ENCODE peak calls at places on chromosomes 3 and 15, in seven cellular contexts. U is body of pancreas, S is WERI-Rb-1, E is AG04450, R is fibroblast of mammary gland, I is kidney epithelial cell, J is AG10803. C is an unnamed sample.

GRCh38 chr15:90871097-90871715 is 2.8 kb downstream of the FURIN start:
- DNase-seq in U (peak; percentile 56), S (peak; percentile 31), E (no peak), R (no peak), I (no peak), J (peak; percentile 35), C (peak; percentile 31)

GRCh38 chr3:117645561-117646242 is 936.1 kb downstream of the TUSC7 start:
- DNase-seq in U (no peak), S (no peak), E (no peak), R (peak; percentile 15), I (no peak), J (no peak), C (no peak)

GRCh38 chr15:67573194-67573593 is 30.7 kb downstream of the MAP2K5 start:
- DNase-seq in U (no peak), S (no peak), E (no peak), R (no peak), I (no peak), J (no peak), C (no peak)

GRCh38 chr3:194577985-194578905 is 55.0 kb downstream of the TMEM44 start:
- DNase-seq in U (no peak), S (no peak), E (no peak), R (peak; percentile 96), I (peak; percentile 89), J (peak; percentile 81), C (no peak)

GRCh38 chr3:5568451-5568850 is 380.9 kb downstream of the EDEM1 start:
- DNase-seq in U (no peak), S (no peak), E (no peak), R (no peak), I (no peak), J (no peak), C (no peak)

GRCh38 chr15:95129589-95129988 is 898.2 kb downstream of the MCTP2 start:
- DNase-seq in U (peak; percentile 11), S (no peak), E (peak; percentile 46), R (peak; percentile 83), I (no peak), J (peak; percentile 51), C (peak; percentile 54)

GRCh38 chr15:82849556-82850241 is 40.3 kb downstream of the WHAMM start:
- DNase-seq in U (peak; percentile 82), S (peak; percentile 90), E (no peak), R (peak; percentile 86), I (peak; percentile 67), J (peak; percentile 89), C (peak; percentile 27)

GRCh38 chr3:180457238-180457637 is 144.7 kb upstream of the TTC14 start:
- DNase-seq in U (no peak), S (no peak), E (no peak), R (peak; percentile 2), I (no peak), J (no peak), C (no peak)

GRCh38 chr3:104846270-104846669 is 520.4 kb upstream of the ALCAM start:
- DNase-seq in U (no peak), S (no peak), E (peak; percentile 67), R (peak; percentile 70), I (no peak), J (peak; percentile 37), C (no peak)

GRCh38 chr3:103818800-103819199 is 1384.0 kb downstream of the ZPLD1 start:
- DNase-seq in U (no peak), S (peak; percentile 13), E (no peak), R (no peak), I (no peak), J (no peak), C (no peak)

GRCh38 chr15:20671665-20672064 is 130.1 kb upstream of the GOLGA6L6 start:
- DNase-seq in U (no peak), S (no peak), E (no peak), R (no peak), I (no peak), J (no peak), C (no peak)

GRCh38 chr3:143004823-143005222 is 3.5 kb downstream of the U2SURP start:
- DNase-seq in U (no peak), S (no peak), E (no peak), R (no peak), I (no peak), J (no peak), C (no peak)
- H3K4me3 ChIP-seq in U (no peak overlapping the region), S (no peak overlapping the region), E (no peak overlapping the region), R (no peak overlapping the region), I (no peak overlapping the region), J (no peak overlapping the region), C (no peak overlapping the region)

GRCh38 chr3:53704363-53704725 is 141.9 kb downstream of the CHDH start:
- DNase-seq in U (no peak), S (no peak), E (no peak), R (no peak), I (no peak), J (no peak), C (no peak)
- TF ChIP-seq CTCF in U (no peak), S (no peak), E (no peak), R (no peak), I (no peak), J (no peak), C (no peak)

DNA sequence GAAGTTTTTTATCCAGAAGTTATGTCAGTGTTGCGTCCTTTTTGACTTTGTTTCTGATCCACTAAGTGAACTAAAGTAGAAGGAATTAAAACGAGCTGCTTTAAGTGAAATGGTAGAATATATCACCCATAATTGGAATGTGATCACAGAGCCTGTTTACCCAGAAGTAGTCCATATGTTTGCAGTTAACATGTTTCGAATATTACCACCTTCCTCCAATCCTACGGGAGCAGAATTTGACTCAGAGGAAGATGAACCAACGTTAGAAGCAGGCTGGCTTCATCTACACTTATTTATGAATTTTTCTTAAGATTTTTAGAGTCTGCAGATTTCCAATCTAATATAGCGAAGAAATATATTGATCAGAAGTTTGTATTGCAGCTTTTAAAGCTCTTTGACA is 57.6 kb downstream of the DNAH1 start:
- DNase-seq in U (no peak), S (no peak), E (no peak), R (peak; percentile 39), I (no peak), J (peak; percentile 59), C (no peak)
- H3K4me3 ChIP-seq in U (no peak overlapping the region), S (no peak overlapping the region), E (no peak overlapping the region), R (no peak overlapping the region), I (no peak overlapping the region), J (peak overlapping the region; percentile 32), C (no peak overlapping the region)

DNA sequence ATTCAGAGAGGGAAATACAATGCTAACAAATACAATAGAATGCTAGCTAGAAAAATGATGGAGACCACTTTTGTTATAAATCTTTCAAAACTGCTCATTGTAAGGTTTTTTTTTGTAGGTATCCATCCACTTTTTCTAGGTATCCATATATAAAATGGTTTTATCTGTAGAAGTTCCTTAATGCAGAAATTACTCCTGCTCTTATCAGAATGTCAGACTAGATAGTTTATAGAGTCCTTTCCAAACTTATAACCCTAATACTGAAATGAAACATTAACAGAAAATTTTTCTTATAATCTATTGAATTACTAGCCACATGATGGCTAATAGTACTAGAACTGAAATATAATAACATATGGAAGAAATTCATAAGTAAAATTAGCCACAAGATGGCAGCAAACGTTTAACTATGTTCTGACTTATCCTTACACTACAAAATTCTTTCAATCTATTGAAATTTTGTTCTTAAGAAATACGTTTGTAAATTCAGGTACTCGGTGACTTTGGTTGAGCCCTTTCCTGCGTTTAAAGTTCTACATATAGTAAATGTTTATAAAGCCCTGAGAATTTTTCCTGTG is 58.5 kb downstream of the ECT2 start:
- DNase-seq in U (no peak), S (no peak), E (peak; percentile 10), R (peak; percentile 61), I (no peak), J (peak; percentile 59), C (no peak)
- TF ChIP-seq CTCF in U (peak; percentile 48), S (no peak), E (peak; percentile 27), R (peak; percentile 25), I (no peak), J (peak; percentile 56), C (peak; percentile 11)

C was measured in uterus.